ENCODE peak calls at places on chromosome 3, in eight cellular contexts. V, D, I, C, Z, Y, F and J are unnamed samples.

GRCh38 chr3:16999871-17000270 is 115.1 kb downstream of the PLCL2 start:
- DNase-seq in V (no peak), D (no peak), I (no peak), C (no peak), Z (no peak), Y (no peak), F (no peak), J (no peak)

GRCh38 chr3:184156522-184156955 is 1.4 kb downstream of the DVL3 start:
- DNase-seq in V (peak; percentile 88), D (peak; percentile 84), I (no peak), C (peak; percentile 77), Z (peak; percentile 86), Y (no peak), F (no peak), J (no peak)

GRCh38 chr3:138007898-138008297 is 2.1 kb upstream of the CLDN18 start:
- DNase-seq in V (no peak), D (no peak), I (no peak), C (no peak), Z (no peak), Y (no peak), F (no peak), J (no peak)

GRCh38 chr3:124694486-124694885 is 35.8 kb upstream of the UMPS start:
- DNase-seq in V (no peak), D (no peak), I (no peak), C (no peak), Z (no peak), Y (no peak), F (no peak), J (no peak)

GRCh38 chr3:56119575-56120349 is 348.5 kb downstream of the ERC2 start:
- DNase-seq in V (peak; percentile 83), D (peak; percentile 70), I (peak; percentile 13), C (no peak), Z (peak; percentile 56), Y (no peak), F (no peak), J (no peak)

GRCh38 chr3:48595526-48596121 is 495 bp upstream of the COL7A1 start:
- DNase-seq in V (peak; percentile 67), D (peak; percentile 85), I (no peak), C (no peak), Z (peak; percentile 50), Y (peak; percentile 43), F (no peak), J (peak; percentile 51)

GRCh38 chr3:122952509-122952908 is 75.1 kb downstream of the SEMA5B start:
- DNase-seq in V (peak; percentile 32), D (no peak), I (no peak), C (no peak), Z (no peak), Y (no peak), F (no peak), J (no peak)

GRCh38 chr3:157136647-157137387 is 23.1 kb downstream of the CCNL1 start:
- DNase-seq in V (peak; percentile 72), D (peak; percentile 63), I (peak; percentile 72), C (no peak), Z (no peak), Y (peak; percentile 48), F (no peak), J (peak; percentile 74)

GRCh38 chr3:101995371-101996046 is 146.2 kb downstream of the NFKBIZ start:
- DNase-seq in V (peak; percentile 64), D (no peak), I (no peak), C (no peak), Z (no peak), Y (no peak), F (no peak), J (no peak)

GRCh38 chr3:176861137-176861536 is 336.1 kb downstream of the TBL1XR1 start:
- DNase-seq in V (no peak), D (no peak), I (no peak), C (no peak), Z (no peak), Y (no peak), F (no peak), J (no peak)

GRCh38 chr3:30686176-30686575 is 79.8 kb downstream of the TGFBR2 start:
- DNase-seq in V (no peak), D (no peak), I (no peak), C (no peak), Z (no peak), Y (no peak), F (no peak), J (no peak)

GRCh38 chr3:30686799-30687198 is 80.4 kb downstream of the TGFBR2 start:
- DNase-seq in V (no peak), D (no peak), I (no peak), C (no peak), Z (no peak), Y (no peak), F (no peak), J (no peak)

GRCh38 chr3:30683769-30684168 is 77.4 kb downstream of the TGFBR2 start:
- DNase-seq in V (no peak), D (no peak), I (no peak), C (no peak), Z (no peak), Y (no peak), F (no peak), J (no peak)

GRCh38 chr3:30684361-30684760 is 78.0 kb downstream of the TGFBR2 start:
- DNase-seq in V (no peak), D (no peak), I (no peak), C (no peak), Z (no peak), Y (no peak), F (no peak), J (no peak)

DNA sequence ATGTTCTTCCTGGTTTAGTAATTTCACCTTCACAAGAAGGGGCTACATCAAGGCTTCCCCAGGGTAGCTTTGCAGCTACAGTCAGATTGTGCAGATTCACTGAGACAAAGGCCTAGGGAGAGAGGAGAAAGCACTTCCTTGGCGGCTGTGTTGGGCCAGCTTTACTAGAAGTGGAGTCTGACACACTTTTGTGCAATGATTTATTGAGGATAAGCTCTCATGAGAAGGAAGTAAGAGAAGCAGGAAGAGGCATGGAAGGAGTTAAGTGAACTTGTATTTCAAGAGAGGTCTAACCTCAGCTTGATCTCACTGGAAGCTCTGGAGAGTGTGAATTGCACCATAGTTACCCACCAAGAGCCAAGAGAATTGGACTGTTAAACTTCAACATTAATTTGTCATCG is 78.9 kb downstream of the TGFBR2 start:
- DNase-seq in V (peak; percentile 49), D (no peak), I (no peak), C (no peak), Z (no peak), Y (no peak), F (no peak), J (no peak)
- H3K27ac ChIP-seq in V (no peak overlapping the region), D (no peak overlapping the region), I (peak overlapping the region; percentile 41), C (peak overlapping the region; percentile 80), Z (peak overlapping the region; percentile 32), Y (no peak overlapping the region), F (no peak overlapping the region), J (no peak overlapping the region)

DNA sequence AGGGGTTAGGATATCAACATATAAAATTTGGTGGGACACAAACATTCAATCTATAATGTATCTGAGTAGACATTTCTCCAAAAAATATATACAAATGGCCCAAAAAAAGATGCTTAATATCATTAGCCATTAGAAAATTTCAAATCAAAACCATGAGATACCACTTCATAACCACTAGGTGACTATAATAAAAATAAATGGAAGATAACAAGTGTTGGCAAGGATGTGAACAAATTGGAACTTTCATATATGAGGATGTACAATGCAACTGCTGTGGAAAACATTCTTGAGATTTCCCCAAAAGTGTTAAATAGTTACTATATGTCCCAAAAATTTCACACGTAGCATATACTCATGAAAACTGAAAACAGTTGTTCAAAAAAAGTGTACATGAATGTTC is 36.5 kb upstream of the WNT7A start:
- DNase-seq in V (no peak), D (no peak), I (no peak), C (no peak), Z (no peak), Y (no peak), F (no peak), J (no peak)
- H3K4me3 ChIP-seq in V (no peak overlapping the region), D (no peak overlapping the region), I (no peak overlapping the region), C (no peak overlapping the region), Z (no peak overlapping the region), Y (no peak overlapping the region), F (no peak overlapping the region), J (no peak overlapping the region)

GRCh38 chr3:78267235-78267634 is 1227.3 kb downstream of the ROBO2 start:
- DNase-seq in V (no peak), D (no peak), I (no peak), C (no peak), Z (no peak), Y (no peak), F (no peak), J (no peak)
- H3K27ac ChIP-seq in V (no peak overlapping the region), D (no peak overlapping the region), I (no peak overlapping the region), C (no peak overlapping the region), Z (no peak overlapping the region), Y (no peak overlapping the region), F (no peak overlapping the region), J (no peak overlapping the region)

GRCh38 chr3:100209948-100210776 is 50.6 kb upstream of the TBC1D23 start:
- DNase-seq in V (no peak), D (no peak), I (no peak), C (no peak), Z (no peak), Y (no peak), F (peak; percentile 25), J (no peak)
- H3K4me3 ChIP-seq in V (no peak overlapping the region), D (peak overlapping the region; percentile 30), I (no peak overlapping the region), C (no peak overlapping the region), Z (no peak overlapping the region), Y (peak overlapping the region; percentile 3), F (peak overlapping the region; percentile 69), J (no peak overlapping the region)

GRCh38 chr3:89434621-89435380 is 327.4 kb downstream of the EPHA3 start:
- DNase-seq in V (peak; percentile 5), D (no peak), I (no peak), C (no peak), Z (no peak), Y (no peak), F (no peak), J (no peak)
- H3K27ac ChIP-seq in V (no peak overlapping the region), D (no peak overlapping the region), I (no peak overlapping the region), C (no peak overlapping the region), Z (no peak overlapping the region), Y (no peak overlapping the region), F (no peak overlapping the region), J (no peak overlapping the region)

DNA sequence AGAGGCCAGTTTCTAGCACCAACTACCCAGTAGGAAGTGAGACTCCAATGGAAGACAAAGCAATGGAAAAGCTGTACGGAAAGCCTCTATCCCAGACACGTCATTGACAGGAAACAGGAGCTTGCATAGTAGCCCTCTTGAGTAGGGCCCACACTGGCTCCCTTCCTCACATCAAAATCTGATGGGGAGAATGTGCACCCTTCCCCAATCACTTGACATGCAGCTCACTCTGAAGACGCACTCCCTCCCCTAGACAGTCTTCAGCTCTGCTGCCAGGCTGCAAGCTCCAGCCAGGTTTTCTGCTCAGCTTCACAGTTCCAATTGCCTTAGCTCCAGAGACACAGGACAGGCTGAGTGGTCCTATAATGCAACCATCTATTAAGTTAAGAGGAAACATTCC is 567.8 kb downstream of the EPHB1 start:
- DNase-seq in V (no peak), D (no peak), I (no peak), C (no peak), Z (no peak), Y (no peak), F (no peak), J (no peak)
- H3K4me3 ChIP-seq in V (no peak overlapping the region), D (no peak overlapping the region), I (no peak overlapping the region), C (no peak overlapping the region), Z (no peak overlapping the region), Y (no peak overlapping the region), F (no peak overlapping the region), J (no peak overlapping the region)

DNA sequence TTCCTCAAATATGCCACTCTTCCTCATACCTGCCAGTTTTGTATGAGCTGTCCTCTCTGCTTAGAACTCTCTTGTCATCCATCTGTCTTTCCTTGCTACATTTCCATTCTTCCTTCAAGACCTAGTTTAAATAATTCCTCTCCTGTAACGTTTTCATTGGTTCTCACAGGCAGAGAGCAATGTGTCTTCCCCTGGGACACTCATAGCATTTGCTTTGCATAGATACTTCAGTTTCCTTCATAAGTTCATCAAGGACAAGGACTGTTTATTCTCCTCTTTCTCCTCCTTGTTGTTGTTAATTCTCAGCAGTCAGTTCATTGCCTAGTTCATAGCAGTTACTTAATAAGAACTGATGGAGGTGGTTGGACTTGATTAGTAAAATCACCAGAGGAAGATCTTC is 10.6 kb downstream of the NR2C2 start:
- DNase-seq in V (no peak), D (no peak), I (no peak), C (no peak), Z (no peak), Y (no peak), F (no peak), J (no peak)
- H3K27ac ChIP-seq in V (no peak overlapping the region), D (no peak overlapping the region), I (no peak overlapping the region), C (no peak overlapping the region), Z (no peak overlapping the region), Y (no peak overlapping the region), F (no peak overlapping the region), J (no peak overlapping the region)